ENCODE peak calls at places on chromosomes 7 and 10, in ten cellular contexts. Z is GDM1; O is hepatocyte; I is activated CD8-positive, alpha-beta memory T cell treated with anti-CD3 and anti-CD28 coated beads for 24 hours; Q is AG09319; E is HEK293T; X is Right ventricle myocardium superior; N is neural crest cell; J is OCI-LY7; R is SK-MEL-5. K is an unnamed sample.

GRCh38 chr7:24587853-24588252 is 14.6 kb downstream of the PALS2 start:
- DNase-seq in O (no peak), X (no peak), Q (no peak), Z (no peak), J (peak), E (no peak), N (no peak), I (peak), R (peak), K (no peak)

GRCh38 chr7:79598351-79598750 is 144.9 kb upstream of the MAGI2 start:
- DNase-seq in J (no peak), X (no peak), Z (no peak), I (no peak), Q (no peak), R (no peak), O (no peak), E (no peak), N (no peak), K (no peak)

GRCh38 chr7:74405899-74406512 is 47.7 kb upstream of the GTF2IRD1 start:
- DNase-seq in Q (no peak), X (no peak), O (no peak), R (no peak), I (no peak), J (no peak), N (no peak), Z (no peak), E (no peak), K (no peak)

GRCh38 chr10:132611986-132612385 is 74.4 kb downstream of the INPP5A start:
- DNase-seq in R (no peak), N (no peak), I (no peak), J (no peak), Z (no peak), Q (no peak), E (no peak), O (no peak), X (no peak), K (no peak)

GRCh38 chr10:123797813-123798212 is 93.8 kb downstream of the CPXM2 start:
- DNase-seq in Z (no peak), E (no peak), I (no peak), Q (no peak), J (no peak), O (no peak), X (no peak), R (no peak), N (no peak), K (no peak)

GRCh38 chr7:147638566-147638965 is 952.0 kb upstream of the C7orf33 start:
- DNase-seq in R (no peak), N (no peak), X (no peak), Z (no peak), Q (no peak), I (no peak), O (no peak), J (no peak), E (no peak), K (no peak)

GRCh38 chr7:149422065-149422913 is 38.6 kb downstream of the ZNF777 start:
- DNase-seq in Z (peak), R (peak), I (peak), Q (peak), O (peak), E (peak), J (peak), N (peak), X (peak), K (peak)

GRCh38 chr7:1539346-1540321 is 9.1 kb downstream of the MAFK start:
- DNase-seq in Q (no peak), Z (no peak), X (peak), N (no peak), O (peak), I (no peak), E (no peak), J (no peak), R (no peak), K (no peak)

GRCh38 chr7:55026867-55027490 is 8.2 kb downstream of the EGFR start:
- DNase-seq in J (no peak), O (no peak), Q (no peak), X (no peak), R (no peak), Z (no peak), N (no peak), I (no peak), E (no peak), K (peak)

GRCh38 chr7:1842321-1843221 is 172.5 kb downstream of the ELFN1 start:
- DNase-seq in Q (no peak), O (peak), X (peak), I (no peak), R (no peak), J (no peak), Z (no peak), E (no peak), N (no peak), K (no peak)

GRCh38 chr7:802500-803242 is 29.6 kb upstream of the SUN1 start:
- DNase-seq in O (no peak), N (no peak), Q (no peak), R (no peak), E (no peak), J (no peak), X (no peak), I (no peak), Z (no peak), K (no peak)

GRCh38 chr10:1530871-1531517 is 206.3 kb downstream of the ADARB2 start:
- DNase-seq in Q (no peak), N (no peak), Z (no peak), J (no peak), I (no peak), E (no peak), X (no peak), O (no peak), R (no peak), K (no peak)

GRCh38 chr7:99943641-99944507 is 14.5 kb upstream of the GJC3 start:
- DNase-seq in J (peak), N (peak), I (no peak), R (peak), E (no peak), Q (no peak), O (no peak), X (no peak), Z (no peak), K (no peak)

GRCh38 chr7:112080441-112080840 is 125.8 kb downstream of the DOCK4 start:
- DNase-seq in X (no peak), R (no peak), N (no peak), E (no peak), O (no peak), Q (peak), I (no peak), Z (peak), J (peak), K (peak)

GRCh38 chr10:107340345-107340744 is 175.8 kb upstream of the SORCS1 start:
- DNase-seq in E (no peak), I (no peak), X (no peak), N (no peak), J (no peak), R (no peak), O (peak), Z (no peak), Q (no peak), K (no peak)

GRCh38 chr7:18890885-18891621 is 226.4 kb downstream of the TWIST1 start:
- DNase-seq in J (no peak), Q (no peak), O (no peak), R (no peak), I (no peak), E (no peak), X (no peak), N (no peak), Z (no peak), K (no peak)

GRCh38 chr7:47087866-47088265 is 494.0 kb downstream of the TNS3 start:
- DNase-seq in R (no peak), E (no peak), Z (no peak), J (no peak), X (no peak), O (no peak), N (no peak), I (no peak), Q (no peak), K (no peak)

GRCh38 chr7:100891555-100891954 is 2.0 kb upstream of the UFSP1 start:
- DNase-seq in N (no peak), X (no peak), R (no peak), E (no peak), O (no peak), J (no peak), Z (no peak), Q (no peak), I (no peak), K (no peak)

GRCh38 chr10:21406595-21407218 is 118.8 kb downstream of the SKIDA1 start:
- DNase-seq in I (no peak), Z (no peak), E (no peak), O (no peak), X (no peak), Q (no peak), J (no peak), N (no peak), R (no peak), K (peak)

GRCh38 chr7:99839560-99840011 is 11.8 kb downstream of the CYP3A43 start:
- DNase-seq in Z (no peak), X (no peak), O (peak), J (no peak), R (no peak), I (no peak), N (no peak), E (no peak), Q (no peak), K (no peak)

GRCh38 chr10:541750-542371 is 147.6 kb downstream of the DIP2C start:
- DNase-seq in X (peak), Q (no peak), E (peak), I (no peak), Z (no peak), J (peak), O (no peak), N (no peak), R (no peak), K (no peak)

GRCh38 chr7:22725585-22725984 is 1.4 kb upstream of the IL6 start:
- DNase-seq in R (peak), J (peak), E (peak), O (no peak), I (no peak), Q (no peak), X (no peak), N (no peak), Z (no peak), K (no peak)

GRCh38 chr10:5446390-5446926 is 34.1 kb downstream of the NET1 start:
- DNase-seq in Z (peak), E (peak), J (peak), X (peak), Q (peak), O (peak), R (no peak), N (peak), I (peak), K (peak)

GRCh38 chr7:155277385-155277994 is 20.2 kb upstream of the INSIG1 start:
- DNase-seq in Z (no peak), J (no peak), R (no peak), I (no peak), O (no peak), Q (no peak), N (no peak), X (no peak), E (no peak), K (peak)

GRCh38 chr7:137772748-137773147 is 74.0 kb downstream of the DGKI start:
- DNase-seq in Q (no peak), R (peak), N (no peak), X (no peak), E (no peak), O (no peak), Z (no peak), I (no peak), J (no peak), K (peak)

GRCh38 chr10:102610499-102610898 is 33.8 kb upstream of the TRIM8 start:
- DNase-seq in O (no peak), N (no peak), Z (no peak), X (no peak), E (no peak), J (no peak), I (no peak), R (no peak), Q (no peak), K (no peak)

GRCh38 chr10:103966671-103967432 is at the start of gene SLK:
- DNase-seq in E (peak), X (peak), J (peak), R (peak), Z (peak), I (peak), Q (peak), O (peak), N (peak), K (peak)

GRCh38 chr10:81018898-81019890 is 481.5 kb downstream of the SH2D4B start:
- DNase-seq in J (peak), N (peak), X (no peak), E (peak), I (no peak), R (peak), O (peak), Z (peak), Q (peak), K (peak)